ENCODE peak calls at places on chromosome 7, in eight cellular contexts. One of them, this sample, is unnamed. For H3K4me1, the result is how much of the 10 kb centered on the place peaks cover.

GRCh38 chr7:56447864-56448693 is 331.9 kb upstream of the NUPR2 start:
- DNase-seq in HCT116: no peak
- DNase-seq in Panc1: no peak
- DNase-seq in SK-N-SH: peak
- DNase-seq in HepG2: no peak
- DNase-seq in A549: no peak
- DNase-seq in K562: peak
- DNase-seq in GM12878: no peak
- DNase-seq in this sample: no peak

GRCh38 chr7:299169-299568 is 9.2 kb downstream of the FOXL3 start:
- DNase-seq in A549: no peak
- DNase-seq in HCT116: no peak
- DNase-seq in SK-N-SH: no peak
- DNase-seq in GM12878: no peak
- DNase-seq in Panc1: no peak
- DNase-seq in HepG2: no peak
- DNase-seq in K562: no peak
- DNase-seq in this sample: no peak

GRCh38 chr7:117777335-117778150 is 95.7 kb downstream of the CTTNBP2 start:
- DNase-seq in K562: no peak
- DNase-seq in Panc1: no peak
- DNase-seq in SK-N-SH: no peak
- DNase-seq in HepG2: no peak
- DNase-seq in A549: no peak
- DNase-seq in GM12878: no peak
- DNase-seq in HCT116: no peak
- DNase-seq in this sample: no peak

GRCh38 chr7:87497482-87497881 is 22.0 kb upstream of the ABCB4 start:
- DNase-seq in Panc1: no peak
- DNase-seq in GM12878: no peak
- DNase-seq in HCT116: no peak
- DNase-seq in A549: no peak
- DNase-seq in K562: no peak
- DNase-seq in HepG2: peak
- DNase-seq in SK-N-SH: no peak
- DNase-seq in this sample: no peak

GRCh38 chr7:1520574-1521234 is 9.8 kb upstream of the MAFK start:
- DNase-seq in K562: peak
- DNase-seq in GM12878: no peak
- DNase-seq in HepG2: peak
- DNase-seq in SK-N-SH: no peak
- DNase-seq in A549: peak
- DNase-seq in Panc1: peak
- DNase-seq in HCT116: peak
- DNase-seq in this sample: no peak

GRCh38 chr7:98400538-98401427 is at the start of gene BAIAP2L1:
- DNase-seq in Panc1: peak
- DNase-seq in K562: peak
- DNase-seq in A549: peak
- DNase-seq in GM12878: peak
- DNase-seq in HepG2: peak
- DNase-seq in SK-N-SH: peak
- DNase-seq in HCT116: peak
- DNase-seq in this sample: peak

GRCh38 chr7:116443101-116443523 is 56.4 kb upstream of the CAV2 start:
- DNase-seq in Panc1: peak
- DNase-seq in A549: peak
- DNase-seq in HepG2: peak
- DNase-seq in K562: no peak
- DNase-seq in HCT116: peak
- DNase-seq in SK-N-SH: peak
- DNase-seq in GM12878: no peak
- DNase-seq in this sample: no peak

GRCh38 chr7:79452495-79453265 is 787 bp downstream of the MAGI2 start:
- DNase-seq in K562: no peak
- DNase-seq in GM12878: no peak
- DNase-seq in SK-N-SH: peak
- DNase-seq in Panc1: no peak
- DNase-seq in HepG2: peak
- DNase-seq in A549: peak
- DNase-seq in HCT116: no peak
- DNase-seq in this sample: peak

GRCh38 chr7:17101207-17101696 is 197.2 kb upstream of the AHR start:
- DNase-seq in HCT116: no peak
- DNase-seq in SK-N-SH: no peak
- DNase-seq in HepG2: no peak
- DNase-seq in A549: no peak
- DNase-seq in K562: no peak
- DNase-seq in GM12878: no peak
- DNase-seq in Panc1: no peak
- DNase-seq in this sample: no peak

GRCh38 chr7:77529279-77529678 is 7.8 kb upstream of the PTPN12 start:
- DNase-seq in A549: no peak
- DNase-seq in Panc1: no peak
- DNase-seq in K562: no peak
- DNase-seq in SK-N-SH: no peak
- DNase-seq in HCT116: no peak
- DNase-seq in HepG2: no peak
- DNase-seq in GM12878: no peak
- DNase-seq in this sample: no peak

GRCh38 chr7:1081931-1082401 is 5.9 kb upstream of the GPER1 start:
- DNase-seq in GM12878: no peak
- DNase-seq in HCT116: no peak
- DNase-seq in A549: no peak
- DNase-seq in HepG2: no peak
- DNase-seq in SK-N-SH: peak
- DNase-seq in Panc1: no peak
- DNase-seq in K562: no peak
- DNase-seq in this sample: no peak

GRCh38 chr7:102451371-102452054 is 13.2 kb downstream of the ALKBH4 start:
- DNase-seq in Panc1: no peak
- DNase-seq in K562: peak
- DNase-seq in HepG2: peak
- DNase-seq in GM12878: no peak
- DNase-seq in A549: no peak
- DNase-seq in HCT116: no peak
- DNase-seq in SK-N-SH: peak
- DNase-seq in this sample: peak

GRCh38 chr7:140674356-140674800 is 1.6 kb downstream of the ADCK2 start:
- DNase-seq in GM12878: no peak
- DNase-seq in K562: no peak
- DNase-seq in Panc1: no peak
- DNase-seq in A549: no peak
- DNase-seq in SK-N-SH: no peak
- DNase-seq in HepG2: no peak
- DNase-seq in HCT116: no peak
- DNase-seq in this sample: no peak

GRCh38 chr7:108236681-108237415 is 106.7 kb upstream of the LAMB4 start:
- DNase-seq in SK-N-SH: no peak
- DNase-seq in HCT116: no peak
- DNase-seq in Panc1: no peak
- DNase-seq in GM12878: no peak
- DNase-seq in K562: peak
- DNase-seq in A549: no peak
- DNase-seq in HepG2: no peak
- DNase-seq in this sample: peak

GRCh38 chr7:105487559-105488218 is 34.4 kb downstream of the PUS7 start:
- DNase-seq in Panc1: peak
- DNase-seq in SK-N-SH: peak
- DNase-seq in HCT116: no peak
- DNase-seq in HepG2: peak
- DNase-seq in GM12878: no peak
- DNase-seq in A549: peak
- DNase-seq in K562: peak
- DNase-seq in this sample: no peak

GRCh38 chr7:29177963-29178612 is 16.5 kb upstream of the CHN2 start:
- DNase-seq in GM12878: no peak
- DNase-seq in SK-N-SH: no peak
- DNase-seq in HCT116: no peak
- DNase-seq in K562: no peak
- DNase-seq in A549: no peak
- DNase-seq in HepG2: no peak
- DNase-seq in Panc1: no peak
- DNase-seq in this sample: no peak

GRCh38 chr7:91239772-91240171 is 24.5 kb upstream of the FZD1 start:
- DNase-seq in Panc1: no peak
- DNase-seq in K562: no peak
- DNase-seq in SK-N-SH: no peak
- DNase-seq in A549: no peak
- DNase-seq in HCT116: no peak
- DNase-seq in HepG2: no peak
- DNase-seq in GM12878: no peak
- DNase-seq in this sample: no peak
- H3K4me1 ChIP-seq in Panc1: under half
- H3K4me1 ChIP-seq in K562: under half
- H3K4me1 ChIP-seq in SK-N-SH: under half
- H3K4me1 ChIP-seq in A549: under half
- H3K4me1 ChIP-seq in HCT116: under half
- H3K4me1 ChIP-seq in HepG2: under half
- H3K4me1 ChIP-seq in GM12878: under half
- H3K4me1 ChIP-seq in this sample: under half

GRCh38 chr7:38335123-38335489 is 61.7 kb upstream of the TARP start:
- DNase-seq in HCT116: no peak
- DNase-seq in SK-N-SH: no peak
- DNase-seq in HepG2: no peak
- DNase-seq in K562: no peak
- DNase-seq in Panc1: no peak
- DNase-seq in A549: no peak
- DNase-seq in GM12878: no peak
- DNase-seq in this sample: no peak
- H3K4me3 ChIP-seq in HCT116: no peak
- H3K4me3 ChIP-seq in SK-N-SH: no peak
- H3K4me3 ChIP-seq in HepG2: no peak
- H3K4me3 ChIP-seq in K562: no peak
- H3K4me3 ChIP-seq in Panc1: no peak
- H3K4me3 ChIP-seq in A549: no peak
- H3K4me3 ChIP-seq in GM12878: peak
- H3K4me3 ChIP-seq in this sample: no peak

GRCh38 chr7:30751696-30752273 is at the start of gene INMT:
- DNase-seq in K562: no peak
- DNase-seq in SK-N-SH: no peak
- DNase-seq in HCT116: no peak
- DNase-seq in GM12878: no peak
- DNase-seq in A549: no peak
- DNase-seq in HepG2: no peak
- DNase-seq in Panc1: no peak
- DNase-seq in this sample: no peak
- TF ChIP-seq REST in K562: no peak
- TF ChIP-seq REST in SK-N-SH: no peak
- TF ChIP-seq REST in HCT116: no peak
- TF ChIP-seq REST in GM12878: no peak
- TF ChIP-seq REST in A549: no peak
- TF ChIP-seq REST in HepG2: no peak
- TF ChIP-seq REST in Panc1: no peak
- TF ChIP-seq REST in this sample: no peak

GRCh38 chr7:97014145-97014544 is 8.8 kb downstream of the DLX6 start:
- DNase-seq in HepG2: no peak
- DNase-seq in SK-N-SH: no peak
- DNase-seq in K562: no peak
- DNase-seq in HCT116: no peak
- DNase-seq in GM12878: no peak
- DNase-seq in A549: no peak
- DNase-seq in Panc1: no peak
- DNase-seq in this sample: no peak

GRCh38 chr7:97013555-97013954 is 8.2 kb downstream of the DLX6 start:
- DNase-seq in HepG2: no peak
- DNase-seq in GM12878: no peak
- DNase-seq in A549: no peak
- DNase-seq in K562: no peak
- DNase-seq in HCT116: no peak
- DNase-seq in Panc1: no peak
- DNase-seq in SK-N-SH: no peak
- DNase-seq in this sample: no peak

GRCh38 chr7:97011536-97012292 is 6.4 kb downstream of the DLX6 start:
- DNase-seq in SK-N-SH: no peak
- DNase-seq in A549: no peak
- DNase-seq in GM12878: no peak
- DNase-seq in K562: no peak
- DNase-seq in Panc1: no peak
- DNase-seq in HCT116: no peak
- DNase-seq in HepG2: no peak
- DNase-seq in this sample: peak

GRCh38 chr7:97012293-97013005 is 7.1 kb downstream of the DLX6 start:
- DNase-seq in SK-N-SH: no peak
- DNase-seq in A549: no peak
- DNase-seq in HCT116: no peak
- DNase-seq in K562: no peak
- DNase-seq in HepG2: no peak
- DNase-seq in Panc1: no peak
- DNase-seq in GM12878: no peak
- DNase-seq in this sample: peak

DNA sequence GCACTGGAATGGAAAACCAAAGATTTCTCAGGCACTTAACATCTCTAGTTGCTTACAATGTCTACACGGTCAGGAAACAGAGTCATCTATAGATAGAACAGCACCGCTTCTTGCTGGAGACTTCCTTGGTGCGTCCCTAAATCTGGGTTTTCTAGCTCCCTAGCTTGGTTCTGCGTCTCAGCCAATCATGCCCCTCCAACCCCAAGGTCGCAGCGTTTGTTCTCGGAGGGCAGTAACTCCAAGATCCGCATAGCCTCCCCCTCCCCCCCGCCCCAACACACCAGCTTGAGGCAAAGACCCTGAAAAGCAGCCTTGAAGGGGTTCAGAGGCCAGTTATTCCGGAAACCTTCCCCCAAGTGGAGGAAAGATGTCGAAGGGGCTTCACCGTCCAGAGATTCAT is 7.7 kb downstream of the DLX6 start:
- DNase-seq in HepG2: no peak
- DNase-seq in HCT116: no peak
- DNase-seq in K562: no peak
- DNase-seq in A549: no peak
- DNase-seq in SK-N-SH: no peak
- DNase-seq in Panc1: no peak
- DNase-seq in GM12878: no peak
- DNase-seq in this sample: peak
- H3K4me1 ChIP-seq in HepG2: under half
- H3K4me1 ChIP-seq in HCT116: under half
- H3K4me1 ChIP-seq in K562: under half
- H3K4me1 ChIP-seq in A549: under half
- H3K4me1 ChIP-seq in SK-N-SH: under half
- H3K4me1 ChIP-seq in Panc1: under half
- H3K4me1 ChIP-seq in GM12878: under half
- H3K4me1 ChIP-seq in this sample: under half

GRCh38 chr7:135734343-135734689 is 6.3 kb upstream of the SLC13A4 start:
- DNase-seq in A549: no peak
- DNase-seq in HepG2: no peak
- DNase-seq in K562: no peak
- DNase-seq in Panc1: no peak
- DNase-seq in GM12878: no peak
- DNase-seq in HCT116: no peak
- DNase-seq in SK-N-SH: no peak
- DNase-seq in this sample: no peak
- H3K4me3 ChIP-seq in A549: no peak
- H3K4me3 ChIP-seq in HepG2: no peak
- H3K4me3 ChIP-seq in K562: no peak
- H3K4me3 ChIP-seq in Panc1: no peak
- H3K4me3 ChIP-seq in GM12878: no peak
- H3K4me3 ChIP-seq in HCT116: no peak
- H3K4me3 ChIP-seq in SK-N-SH: no peak
- H3K4me3 ChIP-seq in this sample: no peak

This sample was measured in GM23338.